ENCODE peak calls at places on chromosomes 12 and 14, in eight cellular contexts. X is progenitor cell of endocrine pancreas, E is glutamatergic neuron, F is hippocampal formation, L is astrocyte, W is left lung, K is body of pancreas, S is AG04450. T is an unnamed sample.
A peak's percentile ranks its signal among the peaks of the same experiment; 100 is the strongest.

GRCh38 chr12:73308747-73309146 is 1036.6 kb downstream of the TRHDE start:
- DNase-seq in X (no peak), E (no peak), F (no peak), L (no peak), W (no peak), K (no peak), S (no peak), T (no peak)

GRCh38 chr12:23084236-23084995 is 459.4 kb downstream of the ETNK1 start:
- DNase-seq in X (no peak), E (no peak), F (no peak), L (peak; percentile 99), W (no peak), K (no peak), S (peak; percentile 88), T (no peak)

GRCh38 chr12:26870491-26871419 is 37.8 kb upstream of the ITPR2 start:
- DNase-seq in X (no peak), E (no peak), F (no peak), L (peak; percentile 51), W (no peak), K (peak; percentile 94), S (peak; percentile 23), T (peak; percentile 50)

GRCh38 chr12:91846466-91847055 is 299.1 kb downstream of the BTG1 start:
- DNase-seq in X (no peak), E (no peak), F (no peak), L (no peak), W (no peak), K (no peak), S (no peak), T (no peak)

GRCh38 chr14:70013269-70013873 is 134.2 kb downstream of the SMOC1 start:
- DNase-seq in X (no peak), E (peak; percentile 72), F (peak; percentile 12), L (no peak), W (no peak), K (peak; percentile 74), S (no peak), T (peak; percentile 51)

GRCh38 chr12:108811411-108812185 is 45.8 kb downstream of the SSH1 start:
- DNase-seq in X (no peak), E (no peak), F (no peak), L (peak; percentile 43), W (no peak), K (no peak), S (no peak), T (no peak)

GRCh38 chr12:13165578-13166120 is 30.9 kb upstream of the EMP1 start:
- DNase-seq in X (no peak), E (no peak), F (no peak), L (peak; percentile 73), W (peak; percentile 88), K (peak; percentile 30), S (no peak), T (peak; percentile 80)

GRCh38 chr12:12466157-12466556 is 96.5 kb downstream of the DUSP16 start:
- DNase-seq in X (no peak), E (no peak), F (no peak), L (no peak), W (no peak), K (no peak), S (no peak), T (no peak)

GRCh38 chr12:46531059-46531785 is 158.6 kb upstream of the SLC38A2 start:
- DNase-seq in X (no peak), E (no peak), F (no peak), L (no peak), W (peak; percentile 30), K (no peak), S (no peak), T (no peak)

GRCh38 chr12:95169368-95169767 is 47.9 kb downstream of the FGD6 start:
- DNase-seq in X (no peak), E (no peak), F (no peak), L (peak; percentile 87), W (no peak), K (no peak), S (peak; percentile 30), T (peak; percentile 69)

GRCh38 chr14:104599446-104599845 is 5.1 kb downstream of the TMEM179 start:
- DNase-seq in X (no peak), E (no peak), F (no peak), L (no peak), W (peak; percentile 24), K (no peak), S (no peak), T (no peak)

GRCh38 chr12:108955225-108955835 is 65.5 kb downstream of the SVOP start:
- DNase-seq in X (no peak), E (no peak), F (no peak), L (peak; percentile 26), W (no peak), K (peak; percentile 13), S (no peak), T (peak; percentile 70)

GRCh38 chr14:35161231-35161630 is 38.9 kb downstream of the PRORP start:
- DNase-seq in X (no peak), E (no peak), F (no peak), L (no peak), W (no peak), K (no peak), S (no peak), T (no peak)